ENCODE peak calls at places on chromosomes 11 and 22, in eight cellular contexts. One of them, this sample, is unnamed.
A peak's percentile ranks its signal among the peaks of the same experiment; 100 is the strongest.

GRCh38 chr11:15918212-15918611 is 438.1 kb downstream of the SOX6 start:
- DNase-seq in cardiac muscle cell: no peak
- DNase-seq in left ventricle myocardium inferior: no peak
- DNase-seq in Karpas-422: no peak
- DNase-seq in MM.1S: no peak
- DNase-seq in body of pancreas: no peak
- DNase-seq in Panc1: no peak
- DNase-seq in mesenchymal stem cell: no peak
- DNase-seq in this sample: no peak

GRCh38 chr11:119727523-119728081 is 1.4 kb downstream of the NECTIN1 start:
- DNase-seq in cardiac muscle cell: no peak
- DNase-seq in left ventricle myocardium inferior: peak; percentile 26
- DNase-seq in Karpas-422: no peak
- DNase-seq in MM.1S: peak; percentile 47
- DNase-seq in body of pancreas: peak; percentile 50
- DNase-seq in Panc1: no peak
- DNase-seq in mesenchymal stem cell: peak; percentile 27
- DNase-seq in this sample: peak; percentile 54

GRCh38 chr11:68792400-68792955 is 41.2 kb upstream of the TESMIN start:
- DNase-seq in cardiac muscle cell: no peak
- DNase-seq in left ventricle myocardium inferior: no peak
- DNase-seq in Karpas-422: no peak
- DNase-seq in MM.1S: no peak
- DNase-seq in body of pancreas: no peak
- DNase-seq in Panc1: no peak
- DNase-seq in mesenchymal stem cell: peak; percentile 78
- DNase-seq in this sample: no peak

GRCh38 chr22:17106785-17107546 is 14.2 kb downstream of the TMEM121B start:
- DNase-seq in cardiac muscle cell: no peak
- DNase-seq in left ventricle myocardium inferior: no peak
- DNase-seq in Karpas-422: no peak
- DNase-seq in MM.1S: no peak
- DNase-seq in body of pancreas: no peak
- DNase-seq in Panc1: no peak
- DNase-seq in mesenchymal stem cell: no peak
- DNase-seq in this sample: no peak

GRCh38 chr11:69969890-69970784 is 108.0 kb upstream of the ANO1 start:
- DNase-seq in cardiac muscle cell: peak; percentile 9
- DNase-seq in left ventricle myocardium inferior: no peak
- DNase-seq in Karpas-422: no peak
- DNase-seq in MM.1S: no peak
- DNase-seq in body of pancreas: no peak
- DNase-seq in Panc1: no peak
- DNase-seq in mesenchymal stem cell: peak; percentile 50
- DNase-seq in this sample: no peak

GRCh38 chr11:83257638-83258229 is 28.4 kb downstream of the CCDC90B start:
- DNase-seq in cardiac muscle cell: peak; percentile 80
- DNase-seq in left ventricle myocardium inferior: no peak
- DNase-seq in Karpas-422: no peak
- DNase-seq in MM.1S: no peak
- DNase-seq in body of pancreas: no peak
- DNase-seq in Panc1: peak; percentile 55
- DNase-seq in mesenchymal stem cell: peak; percentile 87
- DNase-seq in this sample: no peak

GRCh38 chr11:61763930-61764605 is 11.6 kb downstream of the MYRF start:
- DNase-seq in cardiac muscle cell: no peak
- DNase-seq in left ventricle myocardium inferior: no peak
- DNase-seq in Karpas-422: no peak
- DNase-seq in MM.1S: no peak
- DNase-seq in body of pancreas: no peak
- DNase-seq in Panc1: no peak
- DNase-seq in mesenchymal stem cell: no peak
- DNase-seq in this sample: no peak

GRCh38 chr22:48886604-48887393 is 940.9 kb downstream of the BRD1 start:
- DNase-seq in cardiac muscle cell: no peak
- DNase-seq in left ventricle myocardium inferior: peak; percentile 11
- DNase-seq in Karpas-422: no peak
- DNase-seq in MM.1S: no peak
- DNase-seq in body of pancreas: no peak
- DNase-seq in Panc1: no peak
- DNase-seq in mesenchymal stem cell: no peak
- DNase-seq in this sample: no peak

GRCh38 chr11:101436511-101437142 is 147.2 kb downstream of the TRPC6 start:
- DNase-seq in cardiac muscle cell: peak; percentile 55
- DNase-seq in left ventricle myocardium inferior: no peak
- DNase-seq in Karpas-422: peak; percentile 87
- DNase-seq in MM.1S: peak; percentile 53
- DNase-seq in body of pancreas: peak; percentile 34
- DNase-seq in Panc1: peak; percentile 38
- DNase-seq in mesenchymal stem cell: peak; percentile 46
- DNase-seq in this sample: no peak

GRCh38 chr11:48052183-48053040 is 72.1 kb downstream of the PTPRJ start:
- DNase-seq in cardiac muscle cell: peak; percentile 57
- DNase-seq in left ventricle myocardium inferior: no peak
- DNase-seq in Karpas-422: peak; percentile 70
- DNase-seq in MM.1S: no peak
- DNase-seq in body of pancreas: peak; percentile 60
- DNase-seq in Panc1: no peak
- DNase-seq in mesenchymal stem cell: peak; percentile 65
- DNase-seq in this sample: no peak

GRCh38 chr11:74749127-74749964 is 697 bp downstream of the RNF169 start:
- DNase-seq in cardiac muscle cell: peak; percentile 40
- DNase-seq in left ventricle myocardium inferior: peak; percentile 55
- DNase-seq in Karpas-422: peak; percentile 93
- DNase-seq in MM.1S: peak; percentile 55
- DNase-seq in body of pancreas: peak; percentile 52
- DNase-seq in Panc1: no peak
- DNase-seq in mesenchymal stem cell: peak; percentile 49
- DNase-seq in this sample: peak; percentile 40

GRCh38 chr11:15843309-15843857 is 513.0 kb downstream of the SOX6 start:
- DNase-seq in cardiac muscle cell: peak; percentile 71
- DNase-seq in left ventricle myocardium inferior: no peak
- DNase-seq in Karpas-422: no peak
- DNase-seq in MM.1S: no peak
- DNase-seq in body of pancreas: no peak
- DNase-seq in Panc1: no peak
- DNase-seq in mesenchymal stem cell: no peak
- DNase-seq in this sample: no peak

GRCh38 chr11:2806351-2807058 is 79.1 kb downstream of the CDKN1C start:
- DNase-seq in cardiac muscle cell: no peak
- DNase-seq in left ventricle myocardium inferior: peak; percentile 13
- DNase-seq in Karpas-422: no peak
- DNase-seq in MM.1S: no peak
- DNase-seq in body of pancreas: peak; percentile 11
- DNase-seq in Panc1: no peak
- DNase-seq in mesenchymal stem cell: no peak
- DNase-seq in this sample: no peak

GRCh38 chr22:26367402-26368245 is 61.4 kb upstream of the ASPHD2 start:
- DNase-seq in cardiac muscle cell: peak; percentile 61
- DNase-seq in left ventricle myocardium inferior: no peak
- DNase-seq in Karpas-422: peak; percentile 94
- DNase-seq in MM.1S: peak; percentile 66
- DNase-seq in body of pancreas: peak; percentile 48
- DNase-seq in Panc1: no peak
- DNase-seq in mesenchymal stem cell: peak; percentile 52
- DNase-seq in this sample: peak; percentile 40

GRCh38 chr11:134514354-134514951 is 102.4 kb upstream of the B3GAT1 start:
- DNase-seq in cardiac muscle cell: no peak
- DNase-seq in left ventricle myocardium inferior: no peak
- DNase-seq in Karpas-422: no peak
- DNase-seq in MM.1S: no peak
- DNase-seq in body of pancreas: peak; percentile 7
- DNase-seq in Panc1: no peak
- DNase-seq in mesenchymal stem cell: no peak
- DNase-seq in this sample: no peak

GRCh38 chr11:123672568-123672967 is 18.1 kb upstream of the SCN3B start:
- DNase-seq in cardiac muscle cell: no peak
- DNase-seq in left ventricle myocardium inferior: no peak
- DNase-seq in Karpas-422: no peak
- DNase-seq in MM.1S: no peak
- DNase-seq in body of pancreas: no peak
- DNase-seq in Panc1: no peak
- DNase-seq in mesenchymal stem cell: no peak
- DNase-seq in this sample: no peak

GRCh38 chr11:1942541-1943260 is 4.4 kb upstream of the MRPL23 start:
- DNase-seq in cardiac muscle cell: no peak
- DNase-seq in left ventricle myocardium inferior: no peak
- DNase-seq in Karpas-422: no peak
- DNase-seq in MM.1S: no peak
- DNase-seq in body of pancreas: no peak
- DNase-seq in Panc1: no peak
- DNase-seq in mesenchymal stem cell: no peak
- DNase-seq in this sample: peak; percentile 33

GRCh38 chr11:279966-280761 is 2.0 kb downstream of the NLRP6 start:
- DNase-seq in cardiac muscle cell: peak; percentile 47
- DNase-seq in left ventricle myocardium inferior: no peak
- DNase-seq in Karpas-422: no peak
- DNase-seq in MM.1S: no peak
- DNase-seq in body of pancreas: peak; percentile 77
- DNase-seq in Panc1: no peak
- DNase-seq in mesenchymal stem cell: no peak
- DNase-seq in this sample: peak; percentile 61

GRCh38 chr22:46777609-46777970 is 15.1 kb downstream of the TBC1D22A start:
- DNase-seq in cardiac muscle cell: no peak
- DNase-seq in left ventricle myocardium inferior: peak; percentile 55
- DNase-seq in Karpas-422: peak; percentile 82
- DNase-seq in MM.1S: no peak
- DNase-seq in body of pancreas: no peak
- DNase-seq in Panc1: no peak
- DNase-seq in mesenchymal stem cell: no peak
- DNase-seq in this sample: peak; percentile 18

DNA sequence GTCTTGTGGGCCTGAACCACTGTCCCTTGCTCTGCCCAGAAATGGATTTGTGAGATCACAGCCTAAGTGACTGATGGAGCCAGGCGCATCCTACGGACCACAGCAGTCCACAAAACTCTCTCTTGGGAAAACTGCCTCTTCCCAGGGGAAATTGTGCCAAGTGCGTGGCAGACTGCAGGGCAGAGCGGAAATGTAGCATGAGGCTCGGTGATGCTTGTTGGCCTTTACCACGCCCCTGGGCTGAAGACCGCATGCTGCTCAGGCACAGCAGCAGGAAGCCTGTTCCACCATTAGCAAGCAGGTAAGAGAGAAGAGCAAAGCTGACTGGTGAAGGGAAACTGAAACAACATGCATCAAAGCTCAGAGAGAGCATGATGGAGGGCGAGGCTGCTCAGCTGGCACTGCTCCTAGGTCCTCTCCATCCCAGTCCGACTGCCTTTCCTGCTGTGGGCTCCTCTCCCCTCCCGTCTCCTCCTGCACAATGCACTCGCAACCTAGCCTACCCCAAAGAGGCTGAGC is 26.5 kb upstream of the SCARF2 start:
- DNase-seq in cardiac muscle cell: no peak
- DNase-seq in left ventricle myocardium inferior: no peak
- DNase-seq in Karpas-422: peak; percentile 63
- DNase-seq in MM.1S: peak; percentile 47
- DNase-seq in body of pancreas: no peak
- DNase-seq in Panc1: no peak
- DNase-seq in mesenchymal stem cell: no peak
- DNase-seq in this sample: peak; percentile 72
- H3K4me1 ChIP-seq in cardiac muscle cell: peaks cover 28% of the 10 kb centered on the region
- H3K4me1 ChIP-seq in left ventricle myocardium inferior: peaks cover 25% of the 10 kb centered on the region
- H3K4me1 ChIP-seq in Karpas-422: peaks cover 27% of the 10 kb centered on the region
- H3K4me1 ChIP-seq in MM.1S: peaks cover 33% of the 10 kb centered on the region
- H3K4me1 ChIP-seq in body of pancreas: peaks cover 12% of the 10 kb centered on the region
- H3K4me1 ChIP-seq in Panc1: no peaks in the 10 kb centered on the region
- H3K4me1 ChIP-seq in mesenchymal stem cell: peaks cover 6% of the 10 kb centered on the region
- H3K4me1 ChIP-seq in this sample: peaks cover 64% of the 10 kb centered on the region

GRCh38 chr22:37806409-37807338 is 1.1 kb upstream of the GCAT start:
- DNase-seq in cardiac muscle cell: peak; percentile 46
- DNase-seq in left ventricle myocardium inferior: no peak
- DNase-seq in Karpas-422: peak; percentile 54
- DNase-seq in MM.1S: no peak
- DNase-seq in body of pancreas: no peak
- DNase-seq in Panc1: no peak
- DNase-seq in mesenchymal stem cell: peak; percentile 53
- DNase-seq in this sample: no peak
- H3K27ac ChIP-seq in cardiac muscle cell: peak overlapping the region; percentile 40
- H3K27ac ChIP-seq in left ventricle myocardium inferior: peak overlapping the region; percentile 93
- H3K27ac ChIP-seq in Karpas-422: no peak overlapping the region
- H3K27ac ChIP-seq in MM.1S: no peak overlapping the region
- H3K27ac ChIP-seq in body of pancreas: peak overlapping the region; percentile 87
- H3K27ac ChIP-seq in Panc1: peak overlapping the region; percentile 82
- H3K27ac ChIP-seq in mesenchymal stem cell: peak overlapping the region; percentile 79
- H3K27ac ChIP-seq in this sample: no peak overlapping the region

GRCh38 chr22:24322522-24322921 is 51.9 kb downstream of the SPECC1L start:
- DNase-seq in cardiac muscle cell: no peak
- DNase-seq in left ventricle myocardium inferior: no peak
- DNase-seq in Karpas-422: no peak
- DNase-seq in MM.1S: no peak
- DNase-seq in body of pancreas: no peak
- DNase-seq in Panc1: no peak
- DNase-seq in mesenchymal stem cell: no peak
- DNase-seq in this sample: no peak

GRCh38 chr22:24325105-24325757 is 54.6 kb downstream of the SPECC1L start:
- DNase-seq in cardiac muscle cell: peak; percentile 91
- DNase-seq in left ventricle myocardium inferior: no peak
- DNase-seq in Karpas-422: peak; percentile 87
- DNase-seq in MM.1S: peak; percentile 84
- DNase-seq in body of pancreas: no peak
- DNase-seq in Panc1: no peak
- DNase-seq in mesenchymal stem cell: peak; percentile 92
- DNase-seq in this sample: peak; percentile 39

GRCh38 chr22:24323233-24323632 is 52.6 kb downstream of the SPECC1L start:
- DNase-seq in cardiac muscle cell: no peak
- DNase-seq in left ventricle myocardium inferior: no peak
- DNase-seq in Karpas-422: no peak
- DNase-seq in MM.1S: no peak
- DNase-seq in body of pancreas: no peak
- DNase-seq in Panc1: no peak
- DNase-seq in mesenchymal stem cell: no peak
- DNase-seq in this sample: no peak

GRCh38 chr22:24324137-24324536 is 53.5 kb downstream of the SPECC1L start:
- DNase-seq in cardiac muscle cell: no peak
- DNase-seq in left ventricle myocardium inferior: no peak
- DNase-seq in Karpas-422: no peak
- DNase-seq in MM.1S: no peak
- DNase-seq in body of pancreas: no peak
- DNase-seq in Panc1: no peak
- DNase-seq in mesenchymal stem cell: no peak
- DNase-seq in this sample: no peak

GRCh38 chr22:24323695-24324094 is 53.1 kb downstream of the SPECC1L start:
- DNase-seq in cardiac muscle cell: no peak
- DNase-seq in left ventricle myocardium inferior: no peak
- DNase-seq in Karpas-422: no peak
- DNase-seq in MM.1S: no peak
- DNase-seq in body of pancreas: no peak
- DNase-seq in Panc1: no peak
- DNase-seq in mesenchymal stem cell: no peak
- DNase-seq in this sample: no peak
- H3K36me3 ChIP-seq in cardiac muscle cell: peaks cover 49% of the 10 kb centered on the region
- H3K36me3 ChIP-seq in left ventricle myocardium inferior: peaks cover 63% of the 10 kb centered on the region
- H3K36me3 ChIP-seq in Karpas-422: peaks cover 28% of the 10 kb centered on the region
- H3K36me3 ChIP-seq in MM.1S: peaks cover 7% of the 10 kb centered on the region
- H3K36me3 ChIP-seq in body of pancreas: no peaks in the 10 kb centered on the region
- H3K36me3 ChIP-seq in Panc1: peaks cover 7% of the 10 kb centered on the region
- H3K36me3 ChIP-seq in mesenchymal stem cell: peaks cover 19% of the 10 kb centered on the region
- H3K36me3 ChIP-seq in this sample: peaks cover 21% of the 10 kb centered on the region

GRCh38 chr11:65569164-65569972 is 909 bp upstream of the ZNRD2 start:
- DNase-seq in cardiac muscle cell: no peak
- DNase-seq in left ventricle myocardium inferior: no peak
- DNase-seq in Karpas-422: no peak
- DNase-seq in MM.1S: peak; percentile 16
- DNase-seq in body of pancreas: no peak
- DNase-seq in Panc1: no peak
- DNase-seq in mesenchymal stem cell: no peak
- DNase-seq in this sample: no peak
- H3K4me1 ChIP-seq in cardiac muscle cell: peaks cover 19% of the 10 kb centered on the region
- H3K4me1 ChIP-seq in left ventricle myocardium inferior: peaks cover 63% of the 10 kb centered on the region
- H3K4me1 ChIP-seq in Karpas-422: peaks cover 54% of the 10 kb centered on the region
- H3K4me1 ChIP-seq in MM.1S: peaks cover 23% of the 10 kb centered on the region
- H3K4me1 ChIP-seq in body of pancreas: peaks cover 51% of the 10 kb centered on the region
- H3K4me1 ChIP-seq in Panc1: peaks cover 20% of the 10 kb centered on the region
- H3K4me1 ChIP-seq in mesenchymal stem cell: peaks cover 32% of the 10 kb centered on the region
- H3K4me1 ChIP-seq in this sample: peaks cover 77% of the 10 kb centered on the region